ENCODE peak calls at places on chromosomes 7 and 10, in nine cellular contexts. U, D, K, G, S, C, L, O and B are unnamed samples.

GRCh38 chr10:121449457-121450045 is 148.7 kb downstream of the FGFR2 start:
- DNase-seq in U (no peak), D (no peak), K (no peak), G (no peak), S (no peak), C (no peak), L (no peak), O (no peak), B (no peak)

GRCh38 chr7:153628825-153629224 is 423.4 kb upstream of the DPP6 start:
- DNase-seq in U (no peak), D (no peak), K (no peak), G (no peak), S (no peak), C (no peak), L (no peak), O (no peak), B (no peak)

GRCh38 chr7:115477193-115477651 is 553.3 kb downstream of the TFEC start:
- DNase-seq in U (no peak), D (no peak), K (no peak), G (no peak), S (no peak), C (no peak), L (peak), O (peak), B (peak)

GRCh38 chr7:29488203-29488970 is 75.2 kb upstream of the PRR15 start:
- DNase-seq in U (no peak), D (no peak), K (no peak), G (no peak), S (no peak), C (no peak), L (no peak), O (no peak), B (no peak)

GRCh38 chr10:112295853-112296830 is 12.9 kb downstream of the TECTB start:
- DNase-seq in U (no peak), D (no peak), K (no peak), G (no peak), S (no peak), C (peak), L (no peak), O (no peak), B (no peak)

GRCh38 chr7:16123117-16123770 is 298.1 kb downstream of the CRPPA start:
- DNase-seq in U (no peak), D (no peak), K (no peak), G (no peak), S (no peak), C (no peak), L (no peak), O (no peak), B (no peak)

GRCh38 chr7:77383333-77383740 is 32.8 kb downstream of the GSAP start:
- DNase-seq in U (no peak), D (no peak), K (no peak), G (no peak), S (no peak), C (no peak), L (no peak), O (peak), B (no peak)

GRCh38 chr7:67309764-67310548 is 313.3 kb downstream of the TYW1 start:
- DNase-seq in U (no peak), D (no peak), K (no peak), G (no peak), S (no peak), C (no peak), L (no peak), O (no peak), B (no peak)

GRCh38 chr7:117834983-117835664 is 38.1 kb downstream of the CTTNBP2 start:
- DNase-seq in U (no peak), D (no peak), K (no peak), G (no peak), S (no peak), C (no peak), L (no peak), O (no peak), B (no peak)

GRCh38 chr10:17682236-17682946 is 38.4 kb downstream of the STAM start:
- DNase-seq in U (no peak), D (no peak), K (no peak), G (no peak), S (no peak), C (no peak), L (no peak), O (no peak), B (no peak)

GRCh38 chr10:130512936-130513335 is 376.7 kb downstream of the GLRX3 start:
- DNase-seq in U (no peak), D (no peak), K (no peak), G (no peak), S (no peak), C (no peak), L (no peak), O (no peak), B (no peak)

GRCh38 chr7:26348234-26348851 is 56.7 kb downstream of the SNX10 start:
- DNase-seq in U (no peak), D (no peak), K (no peak), G (no peak), S (no peak), C (no peak), L (no peak), O (no peak), B (no peak)

GRCh38 chr7:99693427-99694200 is 13.8 kb upstream of the CYP3A5 start:
- DNase-seq in U (no peak), D (no peak), K (no peak), G (no peak), S (peak), C (no peak), L (peak), O (no peak), B (peak)

GRCh38 chr10:101693701-101694055 is 1.3 kb downstream of the FBXW4 start:
- DNase-seq in U (no peak), D (no peak), K (peak), G (no peak), S (no peak), C (peak), L (peak), O (peak), B (no peak)

GRCh38 chr7:1586827-1587705 is 17.2 kb upstream of the PSMG3 start:
- DNase-seq in U (no peak), D (no peak), K (no peak), G (no peak), S (no peak), C (no peak), L (peak), O (no peak), B (no peak)

GRCh38 chr7:112414855-112415490 is 35.3 kb upstream of the IFRD1 start:
- DNase-seq in U (no peak), D (no peak), K (no peak), G (no peak), S (no peak), C (no peak), L (peak), O (no peak), B (peak)

GRCh38 chr10:30368065-30368718 is 19.1 kb upstream of the MTPAP start:
- DNase-seq in U (no peak), D (no peak), K (no peak), G (no peak), S (no peak), C (no peak), L (no peak), O (no peak), B (no peak)

GRCh38 chr7:57361406-57361805 is 88.6 kb upstream of the ZNF716 start:
- DNase-seq in U (no peak), D (no peak), K (no peak), G (no peak), S (no peak), C (no peak), L (no peak), O (no peak), B (no peak)

GRCh38 chr10:22219308-22219707 is 1.5 kb upstream of the EBLN1 start:
- DNase-seq in U (no peak), D (no peak), K (peak), G (no peak), S (no peak), C (no peak), L (peak), O (no peak), B (no peak)

GRCh38 chr7:128210590-128211570 is 30.2 kb upstream of the LEP start:
- DNase-seq in U (no peak), D (no peak), K (no peak), G (no peak), S (no peak), C (no peak), L (no peak), O (no peak), B (no peak)

GRCh38 chr10:16519908-16520861 is 1.5 kb downstream of the C1QL3 start:
- DNase-seq in U (no peak), D (no peak), K (no peak), G (no peak), S (no peak), C (no peak), L (peak), O (no peak), B (no peak)

GRCh38 chr7:25802057-25802456 is 349.9 kb upstream of the NFE2L3 start:
- DNase-seq in U (no peak), D (no peak), K (no peak), G (no peak), S (no peak), C (no peak), L (no peak), O (no peak), B (no peak)

GRCh38 chr10:7239312-7239985 is 171.4 kb downstream of the SFMBT2 start:
- DNase-seq in U (no peak), D (no peak), K (no peak), G (no peak), S (no peak), C (no peak), L (no peak), O (no peak), B (no peak)

GRCh38 chr7:18708204-18708603 is 212.7 kb downstream of the HDAC9 start:
- DNase-seq in U (no peak), D (no peak), K (no peak), G (no peak), S (no peak), C (no peak), L (no peak), O (no peak), B (no peak)

GRCh38 chr10:33046792-33047191 is 88.8 kb upstream of the ITGB1 start:
- DNase-seq in U (no peak), D (no peak), K (no peak), G (no peak), S (no peak), C (no peak), L (no peak), O (no peak), B (no peak)

GRCh38 chr10:132059760-132060508 is 5.8 kb upstream of the JAKMIP3 start:
- DNase-seq in U (peak), D (no peak), K (no peak), G (peak), S (no peak), C (no peak), L (no peak), O (no peak), B (no peak)

GRCh38 chr10:18607503-18607902 is 43.9 kb downstream of the NSUN6 start:
- DNase-seq in U (no peak), D (no peak), K (peak), G (no peak), S (no peak), C (peak), L (peak), O (peak), B (no peak)

GRCh38 chr7:6443372-6443941 is 4.3 kb downstream of the DAGLB start:
- DNase-seq in U (no peak), D (no peak), K (peak), G (no peak), S (no peak), C (no peak), L (peak), O (peak), B (no peak)

GRCh38 chr10:107747851-107748250 is 583.3 kb upstream of the SORCS1 start:
- DNase-seq in U (no peak), D (no peak), K (no peak), G (no peak), S (no peak), C (no peak), L (no peak), O (no peak), B (no peak)

GRCh38 chr7:55439627-55440026 is 74.5 kb downstream of the LANCL2 start:
- DNase-seq in U (no peak), D (no peak), K (no peak), G (peak), S (no peak), C (no peak), L (no peak), O (no peak), B (no peak)

GRCh38 chr10:122019414-122019975 is 30.5 kb downstream of the TACC2 start:
- DNase-seq in U (no peak), D (no peak), K (no peak), G (no peak), S (no peak), C (no peak), L (no peak), O (no peak), B (peak)

GRCh38 chr7:7830122-7830878 is 111.9 kb upstream of the RPA3 start:
- DNase-seq in U (no peak), D (no peak), K (no peak), G (no peak), S (no peak), C (no peak), L (no peak), O (peak), B (no peak)

GRCh38 chr7:157001920-157002818 is 8.3 kb downstream of the MNX1 start:
- DNase-seq in U (peak), D (no peak), K (no peak), G (no peak), S (no peak), C (no peak), L (no peak), O (no peak), B (no peak)

GRCh38 chr7:8261711-8262695 is at the start of gene ICA1:
- DNase-seq in U (no peak), D (peak), K (peak), G (peak), S (no peak), C (peak), L (peak), O (peak), B (peak)

GRCh38 chr10:43374194-43374593 is 2.8 kb downstream of the FXYD4 start:
- DNase-seq in U (no peak), D (no peak), K (no peak), G (no peak), S (no peak), C (no peak), L (no peak), O (no peak), B (no peak)